ENCODE peak calls at places on chromosome 14, in seven cellular contexts. T is suprapubic skin, R is transverse colon, B is adrenal gland, X is IMR-90, N is heart left ventricle, P is tibial nerve. A is an unnamed sample.

GRCh38 chr14:64729386-64730060 is 25.3 kb downstream of the PLEKHG3 start:
- DNase-seq in T (no peak), R (no peak), B (no peak), X (no peak), N (no peak), P (peak; percentile 75), A (no peak)

GRCh38 chr14:91230363-91231035 is 14.0 kb downstream of the GPR68 start:
- DNase-seq in T (no peak), R (no peak), B (no peak), X (peak; percentile 36), N (no peak), P (no peak), A (no peak)

GRCh38 chr14:77618381-77618780 is 1.9 kb upstream of the SPTLC2 start:
- DNase-seq in T (no peak), R (no peak), B (no peak), X (no peak), N (no peak), P (no peak), A (no peak)

GRCh38 chr14:86388216-86388615 is 858.3 kb downstream of the FLRT2 start:
- DNase-seq in T (no peak), R (no peak), B (no peak), X (no peak), N (no peak), P (no peak), A (no peak)

GRCh38 chr14:23729720-23730387 is 93.7 kb downstream of the DHRS2 start:
- DNase-seq in T (no peak), R (no peak), B (no peak), X (no peak), N (no peak), P (no peak), A (no peak)

GRCh38 chr14:94593749-94594431 is 12.7 kb downstream of the SERPINA5 start:
- DNase-seq in T (no peak), R (no peak), B (peak; percentile 87), X (no peak), N (no peak), P (no peak), A (no peak)

GRCh38 chr14:91202234-91202974 is 42.1 kb downstream of the GPR68 start:
- DNase-seq in T (no peak), R (no peak), B (peak; percentile 66), X (no peak), N (no peak), P (no peak), A (peak; percentile 12)

GRCh38 chr14:87869619-87870583 is 123.1 kb downstream of the GALC start:
- DNase-seq in T (no peak), R (no peak), B (no peak), X (peak; percentile 36), N (no peak), P (peak; percentile 6), A (no peak)

GRCh38 chr14:99158646-99159165 is 113.3 kb downstream of the BCL11B start:
- DNase-seq in T (peak; percentile 53), R (no peak), B (peak; percentile 15), X (no peak), N (no peak), P (no peak), A (no peak)

GRCh38 chr14:83994020-83994419 is 1535.9 kb upstream of the FLRT2 start:
- DNase-seq in T (no peak), R (no peak), B (no peak), X (peak; percentile 95), N (no peak), P (no peak), A (no peak)

GRCh38 chr14:37579250-37579649 is 15.8 kb downstream of the FOXA1 start:
- DNase-seq in T (no peak), R (no peak), B (no peak), X (no peak), N (no peak), P (no peak), A (no peak)

GRCh38 chr14:26775765-26776577 is 178.1 kb upstream of the NOVA1 start:
- DNase-seq in T (no peak), R (no peak), B (no peak), X (peak; percentile 36), N (no peak), P (no peak), A (no peak)

GRCh38 chr14:75165586-75166391 is 10.6 kb downstream of the TMED10 start:
- DNase-seq in T (no peak), R (no peak), B (peak; percentile 41), X (no peak), N (no peak), P (peak; percentile 32), A (no peak)

GRCh38 chr14:24634158-24634557 is at the start of gene GZMB:
- DNase-seq in T (no peak), R (peak; percentile 19), B (no peak), X (peak; percentile 14), N (peak; percentile 42), P (no peak), A (no peak)

GRCh38 chr14:60656755-60657608 is 7.7 kb upstream of the SIX1 start:
- DNase-seq in T (no peak), R (peak; percentile 50), B (peak; percentile 63), X (peak; percentile 73), N (peak; percentile 63), P (no peak), A (peak; percentile 49)

GRCh38 chr14:64082837-64083236 is 211.3 kb downstream of the ESR2 start:
- DNase-seq in T (no peak), R (no peak), B (no peak), X (no peak), N (no peak), P (peak; percentile 20), A (no peak)

GRCh38 chr14:94473666-94474410 is 2.2 kb downstream of the SERPINA9 start:
- DNase-seq in T (peak; percentile 40), R (no peak), B (peak; percentile 28), X (no peak), N (no peak), P (no peak), A (no peak)

GRCh38 chr14:81350344-81351096 is 49.6 kb downstream of the STON2 start:
- DNase-seq in T (no peak), R (no peak), B (no peak), X (no peak), N (no peak), P (no peak), A (no peak)

GRCh38 chr14:64696355-64696844 is 7.8 kb upstream of the PLEKHG3 start:
- DNase-seq in T (peak; percentile 8), R (peak; percentile 70), B (peak; percentile 63), X (no peak), N (no peak), P (no peak), A (peak; percentile 83)

GRCh38 chr14:45091696-45092095 is 7.8 kb downstream of the PRPF39 start:
- DNase-seq in T (no peak), R (no peak), B (no peak), X (peak; percentile 36), N (no peak), P (no peak), A (no peak)

GRCh38 chr14:77011226-77011762 is 17.2 kb downstream of the IRF2BPL start:
- DNase-seq in T (no peak), R (peak; percentile 62), B (no peak), X (no peak), N (no peak), P (no peak), A (no peak)

GRCh38 chr14:24734917-24735500 is 101.0 kb upstream of the GZMB start:
- DNase-seq in T (no peak), R (peak; percentile 33), B (peak; percentile 58), X (peak; percentile 69), N (no peak), P (peak; percentile 84), A (peak; percentile 38)

DNA sequence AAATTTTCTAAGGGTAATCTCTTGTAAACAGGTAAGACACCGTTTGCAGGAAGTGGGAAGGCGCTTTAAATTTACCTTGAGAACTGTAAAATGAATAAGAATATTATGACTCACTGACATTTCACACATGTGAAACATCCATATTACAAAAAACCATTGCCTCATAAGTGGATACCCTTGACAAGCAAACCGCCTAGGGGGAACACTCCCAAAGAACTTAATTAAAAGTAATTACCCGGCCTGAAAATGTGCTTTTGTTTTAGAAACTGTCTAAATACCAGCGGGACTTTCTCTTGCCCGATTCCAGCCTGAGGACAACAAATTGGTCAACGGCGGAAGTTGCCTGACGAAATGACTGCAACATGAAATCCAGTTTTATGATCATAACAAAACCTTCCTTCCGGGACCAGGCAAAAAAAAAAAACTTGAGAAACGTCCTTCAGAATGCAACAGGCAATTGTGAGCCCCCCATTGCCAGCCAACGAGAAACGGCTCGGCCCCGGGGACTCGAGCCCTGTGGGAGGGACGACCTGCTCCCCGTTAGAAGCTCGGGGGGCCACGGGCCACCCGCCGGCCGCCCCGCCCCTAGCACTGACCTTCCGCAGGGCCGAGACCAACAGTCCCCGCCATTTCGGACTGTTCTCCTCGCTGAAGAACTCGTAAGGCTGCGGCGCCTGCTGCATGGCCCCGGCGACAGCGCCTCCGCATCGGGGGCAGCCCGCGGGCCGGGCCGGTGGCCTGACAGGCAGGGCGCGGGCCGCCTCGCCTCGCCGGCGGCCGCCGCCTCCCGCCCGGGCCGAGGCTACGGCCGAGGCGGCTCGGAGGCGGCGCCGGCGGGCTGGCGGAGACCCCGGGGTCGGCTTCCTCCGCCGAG is 540 bp downstream of the SOS2 start:
- DNase-seq in T (peak; percentile 83), R (peak; percentile 58), B (peak; percentile 81), X (peak; percentile 59), N (peak; percentile 82), P (peak; percentile 61), A (peak; percentile 65)
- TF ChIP-seq POLR2A in T (no peak), R (peak; percentile 18), B (peak; percentile 15), X (no peak), N (no peak), P (no peak), A (no peak)

GRCh38 chr14:28629328-28630004 is 137.1 kb upstream of the FOXG1 start:
- DNase-seq in T (no peak), R (no peak), B (no peak), X (no peak), N (no peak), P (no peak), A (no peak)
- H3K27ac ChIP-seq in T (no peak overlapping the region), R (no peak overlapping the region), B (no peak overlapping the region), X (no peak overlapping the region), N (no peak overlapping the region), P (no peak overlapping the region), A (no peak overlapping the region)

GRCh38 chr14:106585692-106586091 is 1059.3 kb downstream of the TMEM121 start:
- DNase-seq in T (no peak), R (no peak), B (no peak), X (no peak), N (no peak), P (no peak), A (no peak)
- H3K9me3 ChIP-seq in T (no peaks in the 10 kb centered on the region), R (no peaks in the 10 kb centered on the region), B (no peaks in the 10 kb centered on the region), X (peaks cover 36% of the 10 kb centered on the region), N (no peaks in the 10 kb centered on the region), P (no peaks in the 10 kb centered on the region), A (no peaks in the 10 kb centered on the region)

GRCh38 chr14:20803221-20803620 is 577 bp upstream of the RNASE1 start:
- DNase-seq in T (no peak), R (no peak), B (no peak), X (no peak), N (no peak), P (no peak), A (no peak)

GRCh38 chr14:20801726-20802125 is 918 bp downstream of the RNASE1 start:
- DNase-seq in T (no peak), R (peak; percentile 41), B (no peak), X (no peak), N (peak; percentile 69), P (no peak), A (no peak)

GRCh38 chr14:20805485-20805884 is 2.8 kb upstream of the RNASE1 start:
- DNase-seq in T (no peak), R (no peak), B (no peak), X (no peak), N (no peak), P (no peak), A (no peak)

GRCh38 chr14:20799955-20800544 is 2.6 kb downstream of the RNASE1 start:
- DNase-seq in T (no peak), R (no peak), B (peak; percentile 78), X (no peak), N (peak; percentile 67), P (peak; percentile 31), A (peak; percentile 49)

GRCh38 chr14:20802341-20803084 is at the start of gene RNASE1:
- DNase-seq in T (no peak), R (peak; percentile 72), B (peak; percentile 83), X (no peak), N (no peak), P (peak; percentile 59), A (no peak)
- TF ChIP-seq POLR2A in T (peak; percentile 34), R (peak; percentile 68), B (peak; percentile 48), X (no peak), N (no peak), P (no peak), A (peak; percentile 25)

A was measured in thyroid gland.